ENCODE peak calls at places on chromosomes 6 and 20, in seven cellular contexts. One of them, this sample, is unnamed.
A peak's percentile ranks its signal among the peaks of the same experiment; 100 is the strongest.

GRCh38 chr6:139290787-139291294 is 957 bp downstream of the TXLNB start:
- DNase-seq in foreskin fibroblast: peak; percentile 55
- DNase-seq in EL: peak; percentile 21
- DNase-seq in left ventricle myocardium inferior: no peak
- DNase-seq in kidney epithelial cell: peak; percentile 18
- DNase-seq in non-pigmented ciliary epithelial cell: no peak
- DNase-seq in HTR-8/SVneo: no peak
- DNase-seq in this sample: no peak

GRCh38 chr6:41488392-41489129 is 57.6 kb upstream of the FOXP4 start:
- DNase-seq in kidney epithelial cell: peak; percentile 65
- DNase-seq in EL: peak; percentile 89
- DNase-seq in HTR-8/SVneo: peak; percentile 92
- DNase-seq in non-pigmented ciliary epithelial cell: peak; percentile 82
- DNase-seq in foreskin fibroblast: peak; percentile 49
- DNase-seq in left ventricle myocardium inferior: no peak
- DNase-seq in this sample: peak; percentile 91

GRCh38 chr6:37141291-37142046 is 28.5 kb upstream of the PIM1 start:
- DNase-seq in HTR-8/SVneo: no peak
- DNase-seq in left ventricle myocardium inferior: no peak
- DNase-seq in kidney epithelial cell: no peak
- DNase-seq in EL: peak; percentile 44
- DNase-seq in non-pigmented ciliary epithelial cell: no peak
- DNase-seq in foreskin fibroblast: peak; percentile 75
- DNase-seq in this sample: peak; percentile 70

GRCh38 chr6:101294676-101295075 is 98.8 kb upstream of the GRIK2 start:
- DNase-seq in HTR-8/SVneo: no peak
- DNase-seq in non-pigmented ciliary epithelial cell: no peak
- DNase-seq in left ventricle myocardium inferior: no peak
- DNase-seq in foreskin fibroblast: peak; percentile 73
- DNase-seq in kidney epithelial cell: peak; percentile 28
- DNase-seq in EL: peak; percentile 4
- DNase-seq in this sample: no peak

GRCh38 chr6:144063744-144064401 is 31.5 kb downstream of the SF3B5 start:
- DNase-seq in kidney epithelial cell: no peak
- DNase-seq in EL: peak; percentile 57
- DNase-seq in HTR-8/SVneo: peak; percentile 56
- DNase-seq in non-pigmented ciliary epithelial cell: no peak
- DNase-seq in foreskin fibroblast: peak; percentile 65
- DNase-seq in left ventricle myocardium inferior: peak; percentile 85
- DNase-seq in this sample: peak; percentile 89

GRCh38 chr6:144321839-144322591 is 36.9 kb downstream of the UTRN start:
- DNase-seq in non-pigmented ciliary epithelial cell: no peak
- DNase-seq in kidney epithelial cell: no peak
- DNase-seq in foreskin fibroblast: peak; percentile 72
- DNase-seq in left ventricle myocardium inferior: no peak
- DNase-seq in EL: peak; percentile 77
- DNase-seq in HTR-8/SVneo: peak; percentile 57
- DNase-seq in this sample: peak; percentile 20

GRCh38 chr20:50120935-50121693 is 8.2 kb upstream of the UBE2V1 start:
- DNase-seq in HTR-8/SVneo: peak; percentile 95
- DNase-seq in EL: peak; percentile 62
- DNase-seq in kidney epithelial cell: no peak
- DNase-seq in foreskin fibroblast: peak; percentile 72
- DNase-seq in left ventricle myocardium inferior: peak; percentile 48
- DNase-seq in non-pigmented ciliary epithelial cell: no peak
- DNase-seq in this sample: peak; percentile 86

GRCh38 chr20:25220021-25220730 is 24.7 kb downstream of the ENTPD6 start:
- DNase-seq in left ventricle myocardium inferior: no peak
- DNase-seq in EL: no peak
- DNase-seq in foreskin fibroblast: no peak
- DNase-seq in kidney epithelial cell: no peak
- DNase-seq in HTR-8/SVneo: no peak
- DNase-seq in non-pigmented ciliary epithelial cell: no peak
- DNase-seq in this sample: peak; percentile 70

GRCh38 chr20:57661201-57662027 is 41.2 kb upstream of the ZBP1 start:
- DNase-seq in foreskin fibroblast: no peak
- DNase-seq in EL: no peak
- DNase-seq in HTR-8/SVneo: no peak
- DNase-seq in kidney epithelial cell: no peak
- DNase-seq in non-pigmented ciliary epithelial cell: no peak
- DNase-seq in left ventricle myocardium inferior: peak; percentile 12
- DNase-seq in this sample: peak; percentile 65